ENCODE peak calls at places on chromosomes 6 and 20, in four cellular contexts. X is GM12865, S is fibroblast of mammary gland, I is dorsolateral prefrontal cortex. H is an unnamed sample.

GRCh38 chr6:110690916-110691315 is 124.4 kb downstream of the CDK19 start:
- DNase-seq in S (no peak), I (no peak), X (no peak), H (no peak)

GRCh38 chr6:36326351-36326995 is 10.2 kb downstream of the BNIP5 start:
- DNase-seq in I (peak), S (peak), X (no peak), H (no peak)

GRCh38 chr20:45407067-45407745 is 883 bp upstream of the DBNDD2 start:
- DNase-seq in I (peak), X (no peak), S (peak), H (no peak)

GRCh38 chr6:26305097-26305841 is 59.7 kb upstream of the BTN3A2 start:
- DNase-seq in I (no peak), S (peak), X (peak), H (no peak)

GRCh38 chr6:56999049-56999448 is 44.1 kb downstream of the BEND6 start:
- DNase-seq in S (no peak), I (no peak), X (no peak), H (no peak)

GRCh38 chr20:3043381-3043780 is at the start of gene GNRH2:
- DNase-seq in X (no peak), S (no peak), I (no peak), H (no peak)

GRCh38 chr6:81475646-81476045 is 276.8 kb downstream of the TENT5A start:
- DNase-seq in X (no peak), S (peak), I (no peak), H (no peak)

GRCh38 chr20:34834459-34834893 is 9.0 kb upstream of the NCOA6 start:
- DNase-seq in I (no peak), S (peak), X (peak), H (peak)

GRCh38 chr20:24118781-24119175 is 130.2 kb upstream of the GGTLC1 start:
- DNase-seq in I (no peak), S (peak), X (no peak), H (no peak)

GRCh38 chr20:14488756-14489479 is 151.5 kb upstream of the FLRT3 start:
- DNase-seq in S (peak), X (no peak), I (no peak), H (no peak)

GRCh38 chr6:73364549-73364948 is 2.1 kb downstream of the KHDC3L start:
- DNase-seq in S (no peak), I (no peak), X (no peak), H (no peak)

GRCh38 chr6:55003726-55004415 is 157.3 kb downstream of the FAM83B start:
- DNase-seq in I (no peak), S (no peak), X (no peak), H (no peak)

GRCh38 chr6:56314683-56315523 is 67.5 kb upstream of the COL21A1 start:
- DNase-seq in S (peak), X (peak), I (no peak), H (peak)

GRCh38 chr6:119161450-119161849 is 83.0 kb upstream of the FAM184A start:
- DNase-seq in S (no peak), X (no peak), I (no peak), H (no peak)

GRCh38 chr6:56370591-56371198 is 123.3 kb upstream of the COL21A1 start:
- DNase-seq in X (peak), I (no peak), S (peak), H (no peak)

GRCh38 chr6:106724337-106724736 is 95.0 kb downstream of the QRSL1 start:
- DNase-seq in S (no peak), I (no peak), X (no peak), H (no peak)

GRCh38 chr6:161748535-161749386 is 474.9 kb upstream of the AGPAT4 start:
- DNase-seq in S (no peak), I (peak), X (peak), H (peak)

GRCh38 chr20:24365685-24366084 is 103.7 kb upstream of the SYNDIG1 start:
- DNase-seq in X (no peak), S (no peak), I (no peak), H (no peak)

GRCh38 chr6:11432713-11433450 is 104.7 kb upstream of the TMEM170B start:
- DNase-seq in X (peak), I (no peak), S (peak), H (no peak)

GRCh38 chr6:11432091-11432490 is 105.5 kb upstream of the TMEM170B start:
- DNase-seq in I (no peak), X (no peak), S (peak), H (no peak)

GRCh38 chr6:11431455-11431937 is 106.1 kb upstream of the TMEM170B start:
- DNase-seq in I (no peak), X (no peak), S (peak), H (no peak)

GRCh38 chr6:11434565-11435326 is 102.8 kb upstream of the TMEM170B start:
- DNase-seq in I (no peak), S (peak), X (no peak), H (no peak)

GRCh38 chr6:11433860-11434259 is 103.7 kb upstream of the TMEM170B start:
- DNase-seq in X (no peak), S (no peak), I (no peak), H (no peak)
- H3K4me3 ChIP-seq in X (no peak), S (no peak), I (no peak), H (no peak)

DNA sequence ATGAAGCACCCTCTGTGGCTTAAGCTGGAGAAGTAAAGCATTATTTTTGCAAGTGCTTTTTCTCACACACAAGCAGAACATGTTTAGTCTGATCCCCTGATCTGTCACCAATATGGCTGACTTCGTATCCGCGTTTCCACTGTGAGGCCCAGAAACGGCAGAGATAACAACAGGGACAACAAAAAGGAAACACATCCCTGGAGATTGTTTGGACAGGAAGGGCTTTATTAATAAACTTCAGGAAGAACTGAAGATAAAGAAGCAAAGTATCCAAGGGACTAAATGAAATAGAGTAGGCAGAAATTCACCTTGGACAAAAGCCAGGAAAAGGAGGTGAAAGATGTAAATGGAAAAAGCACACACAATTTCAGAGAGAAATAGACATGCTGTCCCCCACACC is 49.2 kb downstream of the RARS2 start:
- DNase-seq in I (no peak), S (no peak), X (no peak), H (no peak)
- H3K4me3 ChIP-seq in I (no peak), S (no peak), X (no peak), H (no peak)

GRCh38 chr6:166597711-166598440 is 11.4 kb upstream of the RAMACL start:
- DNase-seq in X (no peak), S (no peak), I (peak), H (no peak)
- H3K4me3 ChIP-seq in X (no peak), S (no peak), I (peak), H (no peak)

DNA sequence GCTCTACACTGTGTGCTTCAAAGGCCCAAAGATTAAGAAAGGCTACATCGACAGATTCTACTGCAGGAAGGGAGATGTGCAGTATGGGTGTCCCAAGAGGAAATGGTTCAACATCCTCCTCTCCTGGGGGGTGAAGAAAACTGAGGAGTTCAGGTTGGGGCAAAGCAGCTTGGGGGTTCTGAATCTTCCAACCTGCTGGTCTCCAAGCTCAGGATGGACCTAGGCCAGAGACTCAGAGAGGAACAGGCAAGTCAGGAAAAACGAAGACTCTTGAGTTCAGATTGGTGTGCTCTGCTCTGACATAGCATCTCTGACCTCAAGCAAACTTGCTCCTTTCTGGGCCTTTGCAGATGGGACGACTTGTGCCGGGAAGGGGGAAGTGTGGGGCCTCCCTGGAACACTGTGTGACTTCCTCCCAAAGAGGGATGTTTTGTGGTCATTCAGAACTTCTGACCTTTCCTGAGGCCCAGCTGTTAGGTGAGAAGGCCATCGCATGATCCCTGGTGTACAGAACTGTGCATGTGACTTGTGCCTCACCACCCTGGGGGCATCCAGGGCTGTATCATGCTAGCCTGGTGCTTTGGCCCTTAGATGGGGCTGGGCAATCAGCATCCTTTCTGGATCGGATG is 31.1 kb downstream of the DAAM2 start:
- DNase-seq in X (no peak), S (peak), I (no peak), H (no peak)
- H3K4me3 ChIP-seq in X (no peak), S (no peak), I (no peak), H (no peak)

GRCh38 chr20:64047046-64047389 is 2.4 kb downstream of the SOX18 start:
- DNase-seq in S (no peak), I (no peak), X (no peak), H (no peak)

GRCh38 chr20:64048402-64049044 is 916 bp downstream of the SOX18 start:
- DNase-seq in I (no peak), S (no peak), X (no peak), H (no peak)

GRCh38 chr20:64049887-64050260 is 435 bp upstream of the SOX18 start:
- DNase-seq in X (no peak), S (no peak), I (no peak), H (no peak)

GRCh38 chr20:64049060-64049886 is at the start of gene SOX18:
- DNase-seq in S (peak), I (no peak), X (peak), H (no peak)

GRCh38 chr20:64047968-64048401 is 1.5 kb downstream of the SOX18 start:
- DNase-seq in X (no peak), I (no peak), S (no peak), H (no peak)
- H3K4me3 ChIP-seq in X (no peak), I (no peak), S (no peak), H (no peak)

DNA sequence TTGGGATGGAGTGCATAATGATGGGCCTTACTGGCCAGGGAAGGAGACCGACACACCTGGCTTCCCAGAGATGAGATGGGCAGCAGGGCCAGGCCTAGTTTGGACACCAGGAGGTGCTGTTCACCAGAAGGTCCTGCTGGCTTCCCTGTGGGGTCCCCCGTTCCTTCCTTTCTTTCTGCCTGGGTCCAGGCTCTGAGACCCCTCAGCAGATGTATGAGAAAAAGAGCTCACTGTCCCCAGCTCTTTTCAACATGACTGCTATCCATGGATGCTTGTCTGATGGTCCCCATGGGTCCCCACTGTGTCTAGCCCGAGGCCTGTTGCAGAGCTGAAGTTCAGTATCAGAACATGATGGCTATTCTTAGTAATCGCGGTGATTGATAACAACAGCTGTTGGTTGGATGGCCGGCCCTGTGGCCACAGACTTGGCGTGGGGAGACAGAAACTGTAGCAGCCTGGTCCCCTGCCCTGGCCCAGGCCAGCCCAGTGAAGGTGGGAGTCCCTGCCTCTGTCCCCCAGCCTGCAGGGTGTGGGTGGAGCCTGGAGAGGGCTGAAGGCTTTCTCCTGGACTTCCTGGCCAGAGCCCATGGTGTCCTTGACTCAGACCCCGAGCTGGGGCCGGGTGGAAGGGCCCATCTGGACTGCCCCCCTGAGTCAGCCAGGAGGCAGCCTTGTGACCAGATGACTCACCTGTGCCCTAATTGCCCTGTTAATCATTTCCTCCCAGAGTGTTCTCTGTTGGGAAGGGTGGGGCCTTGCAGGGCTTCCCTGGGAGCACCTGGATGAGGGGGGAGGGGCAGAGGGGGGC is 9.9 kb upstream of the BAK1 start:
- DNase-seq in I (peak), S (peak), X (peak), H (no peak)
- H3K4me3 ChIP-seq in I (no peak), S (no peak), X (no peak), H (no peak)

GRCh38 chr20:1618479-1618878 is 1.3 kb downstream of the SIRPB1 start:
- DNase-seq in X (no peak), S (no peak), I (no peak), H (no peak)
- H3K4me3 ChIP-seq in X (no peak), S (no peak), I (no peak), H (no peak)

H was measured in Jurkat, Clone E6-1.